ENCODE peak calls at places on chromosomes 4 and X, in five cellular contexts. N is ovary, Q is GM10248, Y is lung, C is uterus. X is an unnamed sample.
A peak's percentile ranks its signal among the peaks of the same experiment; 100 is the strongest.

GRCh38 chrX:19682712-19683331 is 167.5 kb upstream of the MAP3K15 start:
- DNase-seq in N (peak; percentile 54), Q (peak; percentile 34), Y (peak; percentile 34), C (peak; percentile 65), X (peak; percentile 54)

GRCh38 chrX:24283122-24283789 is 30.6 kb downstream of the SUPT20HL2 start:
- DNase-seq in N (peak; percentile 34), Q (no peak), Y (no peak), C (peak; percentile 65), X (no peak)

GRCh38 chr4:128868758-128869157 is 59.3 kb downstream of the JADE1 start:
- DNase-seq in N (no peak), Q (no peak), Y (no peak), C (no peak), X (no peak)

GRCh38 chrX:445727-446126 is 59.0 kb upstream of the PPP2R3B start:
- DNase-seq in N (no peak), Q (no peak), Y (no peak), C (no peak), X (no peak)

GRCh38 chrX:41300758-41301437 is 33.1 kb upstream of the DDX3X start:
- DNase-seq in N (no peak), Q (no peak), Y (no peak), C (no peak), X (no peak)

GRCh38 chr4:112276113-112276512 is 9.6 kb downstream of the TIFA start:
- DNase-seq in N (no peak), Q (no peak), Y (no peak), C (no peak), X (no peak)

GRCh38 chrX:11367609-11368430 is 74.6 kb downstream of the AMELX start:
- DNase-seq in N (no peak), Q (no peak), Y (no peak), C (no peak), X (no peak)

GRCh38 chr4:8842614-8843013 is 29.0 kb downstream of the HMX1 start:
- DNase-seq in N (no peak), Q (no peak), Y (no peak), C (peak; percentile 0), X (no peak)

GRCh38 chr4:139315221-139315675 is 13.0 kb upstream of the NDUFC1 start:
- DNase-seq in N (no peak), Q (peak; percentile 39), Y (no peak), C (no peak), X (no peak)

GRCh38 chrX:12013220-12013619 is 125.1 kb upstream of the FRMPD4 start:
- DNase-seq in N (no peak), Q (no peak), Y (no peak), C (no peak), X (no peak)

GRCh38 chrX:150848914-150849365 is 49.5 kb downstream of the CD99L2 start:
- DNase-seq in N (no peak), Q (no peak), Y (peak; percentile 42), C (no peak), X (peak; percentile 30)

GRCh38 chr4:997375-998071 is 4.3 kb upstream of the SLC26A1 start:
- DNase-seq in N (no peak), Q (no peak), Y (no peak), C (no peak), X (no peak)

GRCh38 chrX:41664307-41665299 is 24.2 kb upstream of the GPR34 start:
- DNase-seq in N (no peak), Q (peak; percentile 37), Y (no peak), C (no peak), X (no peak)

GRCh38 chr4:150782311-150782710 is 200.4 kb downstream of the MAB21L2 start:
- DNase-seq in N (no peak), Q (no peak), Y (no peak), C (no peak), X (no peak)

GRCh38 chr4:82765134-82765533 is 33.5 kb downstream of the SCD5 start:
- DNase-seq in N (no peak), Q (no peak), Y (no peak), C (no peak), X (no peak)

GRCh38 chr4:135735543-135735942 is 1534.0 kb upstream of the PABPC4L start:
- DNase-seq in N (no peak), Q (no peak), Y (no peak), C (no peak), X (no peak)

GRCh38 chrX:72002886-72003285 is 92.2 kb downstream of the NHSL2 start:
- DNase-seq in N (no peak), Q (no peak), Y (peak; percentile 15), C (no peak), X (no peak)

GRCh38 chr4:150960818-150961217 is 54.3 kb downstream of the LRBA start:
- DNase-seq in N (no peak), Q (no peak), Y (no peak), C (no peak), X (no peak)

GRCh38 chr4:100075056-100075455 is 115.2 kb downstream of the DDIT4L start:
- DNase-seq in N (no peak), Q (no peak), Y (no peak), C (no peak), X (no peak)

GRCh38 chr4:39792128-39792527 is 94.2 kb downstream of the UBE2K start:
- DNase-seq in N (no peak), Q (no peak), Y (no peak), C (no peak), X (no peak)

GRCh38 chr4:48665555-48666186 is 114.4 kb downstream of the FRYL start:
- DNase-seq in N (no peak), Q (no peak), Y (no peak), C (no peak), X (no peak)

GRCh38 chr4:87444741-87445140 is 22.4 kb downstream of the NUDT9 start:
- DNase-seq in N (no peak), Q (no peak), Y (no peak), C (no peak), X (no peak)

GRCh38 chr4:42995343-42995944 is 102.9 kb downstream of the GRXCR1 start:
- DNase-seq in N (no peak), Q (peak; percentile 32), Y (no peak), C (no peak), X (no peak)

GRCh38 chr4:170610464-170610863 is 520.7 kb upstream of the AADAT start:
- DNase-seq in N (no peak), Q (no peak), Y (no peak), C (no peak), X (no peak)

GRCh38 chr4:146333187-146333894 is 119.0 kb downstream of the REELD1 start:
- DNase-seq in N (no peak), Q (peak; percentile 31), Y (no peak), C (no peak), X (no peak)

GRCh38 chrX:71650333-71650969 is 16.9 kb upstream of the LOC101059915 start:
- DNase-seq in N (no peak), Q (no peak), Y (no peak), C (no peak), X (no peak)

GRCh38 chr4:142353149-142353738 is 492.9 kb downstream of the INPP4B start:
- DNase-seq in N (no peak), Q (no peak), Y (no peak), C (no peak), X (no peak)

GRCh38 chr4:138650917-138651564 is 364.5 kb upstream of the NOCT start:
- DNase-seq in N (no peak), Q (no peak), Y (no peak), C (peak; percentile 29), X (no peak)

GRCh38 chr4:1362521-1362920 is 15.5 kb downstream of the UVSSA start:
- DNase-seq in N (no peak), Q (no peak), Y (no peak), C (no peak), X (no peak)

DNA sequence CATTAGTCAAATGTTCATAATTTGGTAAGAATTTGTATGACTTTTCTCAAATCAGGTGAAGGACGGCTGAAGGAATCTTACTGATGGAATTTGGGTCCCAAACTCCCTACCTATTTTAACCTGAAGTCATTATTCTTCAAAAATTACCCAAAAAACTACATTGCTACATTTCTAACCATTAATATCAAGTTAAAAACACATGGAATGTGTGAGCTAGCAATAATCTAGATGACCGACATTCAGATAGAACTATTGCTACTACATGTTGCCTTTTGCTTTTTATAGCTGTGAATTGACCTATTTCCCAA is 25.3 kb upstream of the WWC2 start:
- DNase-seq in N (no peak), Q (no peak), Y (no peak), C (no peak), X (no peak)
- TF ChIP-seq CTCF in N (no peak), Q (no peak), Y (no peak), C (no peak), X (no peak)

DNA sequence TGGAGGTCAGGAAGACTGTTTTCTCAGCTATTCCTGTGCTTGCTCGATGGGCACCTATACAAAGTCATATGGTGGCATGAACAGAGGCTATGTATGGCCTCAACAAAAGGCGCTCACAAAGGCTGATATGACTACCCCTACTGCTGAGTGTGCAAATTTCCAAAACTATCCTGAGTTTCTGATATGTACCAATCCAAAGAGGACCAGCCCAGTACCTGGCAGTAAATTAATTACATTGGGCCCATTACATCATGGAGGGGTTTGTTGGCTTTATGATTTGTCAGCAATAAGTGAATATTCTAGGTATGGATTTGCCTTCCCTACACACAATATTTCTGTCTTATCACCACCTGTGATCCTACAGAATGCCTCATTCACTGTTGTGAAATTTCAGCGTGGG is 12.3 kb downstream of the MAGED1 start:
- DNase-seq in N (no peak), Q (no peak), Y (no peak), C (no peak), X (no peak)
- TF ChIP-seq CTCF in N (no peak), Q (no peak), Y (no peak), C (no peak), X (no peak)

DNA sequence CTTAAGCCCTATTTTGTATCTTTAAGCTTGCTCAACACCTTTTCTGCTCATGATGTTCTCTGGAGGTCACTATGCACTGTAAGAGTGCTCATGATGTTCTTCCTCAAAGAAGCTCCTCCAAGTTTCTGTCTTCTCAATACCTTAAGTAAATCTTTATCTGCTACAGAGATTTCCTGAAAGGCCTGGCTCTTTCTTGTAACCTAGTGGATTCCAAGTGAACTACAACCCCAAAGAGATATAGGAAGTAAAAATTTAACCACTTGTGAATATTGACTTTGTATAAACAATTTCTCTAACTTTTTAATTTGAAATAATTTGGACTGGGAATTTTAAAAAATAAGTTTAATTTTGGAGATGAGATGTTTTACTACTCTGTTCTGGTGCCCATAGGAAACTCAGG is 39.3 kb upstream of the XK start:
- DNase-seq in N (no peak), Q (no peak), Y (no peak), C (no peak), X (no peak)
- TF ChIP-seq CTCF in N (no peak), Q (no peak), Y (no peak), C (no peak), X (no peak)

DNA sequence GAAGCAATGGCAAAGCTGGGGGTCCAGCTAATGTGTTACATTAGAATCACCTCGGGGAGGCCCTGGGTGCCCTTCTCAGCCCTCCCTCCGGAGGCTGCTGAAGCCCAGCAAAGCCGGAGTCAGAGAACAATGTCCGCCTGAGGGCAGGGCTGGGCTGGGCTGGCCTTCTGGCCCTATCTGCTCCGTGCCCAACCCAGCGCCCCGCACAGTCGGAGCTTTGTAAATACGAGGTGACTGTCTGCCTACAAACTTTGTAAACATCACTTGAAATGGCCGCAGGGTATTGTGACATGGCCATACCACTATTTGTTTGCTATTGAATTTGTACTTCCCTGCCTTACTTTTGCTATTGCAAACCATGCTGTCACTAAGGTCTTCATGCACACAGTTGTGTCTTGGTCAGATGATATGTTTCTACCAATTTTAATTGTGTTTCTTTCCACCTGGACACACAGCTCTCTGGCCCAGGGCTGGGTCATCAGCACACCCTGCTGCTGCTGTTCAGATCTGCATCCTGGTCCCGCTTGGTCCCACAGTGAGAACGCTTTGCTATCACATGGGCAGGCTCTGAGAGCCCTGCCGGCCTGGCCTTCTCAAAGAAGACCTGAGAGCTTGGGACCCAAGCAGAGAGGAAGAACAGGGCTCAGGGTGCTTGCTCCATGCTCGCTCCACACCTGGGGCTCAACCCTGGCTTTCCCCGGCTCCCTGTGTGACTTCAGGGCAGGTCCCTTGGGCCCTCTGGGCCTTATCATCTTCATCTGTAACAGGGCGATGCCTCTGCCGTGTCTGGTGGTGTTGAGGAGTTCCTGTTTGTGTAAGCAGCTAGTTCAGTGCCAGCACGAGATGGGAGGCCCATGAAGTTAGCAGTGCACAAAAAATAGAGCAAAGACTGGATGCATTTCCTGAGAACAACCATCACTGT is 2.2 kb downstream of the S100P start:
- DNase-seq in N (no peak), Q (no peak), Y (peak; percentile 60), C (no peak), X (no peak)
- TF ChIP-seq CTCF in N (no peak), Q (no peak), Y (no peak), C (no peak), X (no peak)